ENCODE peak calls at places on chromosomes 11 and 22, in four cellular contexts. One of them, this sample, is unnamed.

GRCh38 chr11:14623036-14623435 is 20.6 kb upstream of the PDE3B start:
- DNase-seq in AG10803: no peak
- DNase-seq in neural progenitor cell: peak; percentile 12
- DNase-seq in cardiac fibroblast: no peak
- DNase-seq in this sample: no peak

GRCh38 chr11:73584831-73585230 is 13.1 kb downstream of the FAM168A start:
- DNase-seq in AG10803: no peak
- DNase-seq in neural progenitor cell: no peak
- DNase-seq in cardiac fibroblast: no peak
- DNase-seq in this sample: no peak

GRCh38 chr11:67195971-67196418 is 70.3 kb upstream of the GRK2 start:
- DNase-seq in AG10803: peak; percentile 92
- DNase-seq in neural progenitor cell: peak; percentile 5
- DNase-seq in cardiac fibroblast: no peak
- DNase-seq in this sample: peak; percentile 61

GRCh38 chr11:121241300-121242176 is 51.0 kb upstream of the SC5D start:
- DNase-seq in AG10803: no peak
- DNase-seq in neural progenitor cell: peak; percentile 42
- DNase-seq in cardiac fibroblast: no peak
- DNase-seq in this sample: no peak

GRCh38 chr22:19448076-19448607 is 631 bp upstream of the C22orf39 start:
- DNase-seq in AG10803: peak; percentile 55
- DNase-seq in neural progenitor cell: peak; percentile 60
- DNase-seq in cardiac fibroblast: peak; percentile 83
- DNase-seq in this sample: peak; percentile 68

GRCh38 chr11:126416542-126417090 is 61.1 kb downstream of the ST3GAL4 start:
- DNase-seq in AG10803: peak; percentile 81
- DNase-seq in neural progenitor cell: peak; percentile 95
- DNase-seq in cardiac fibroblast: peak; percentile 84
- DNase-seq in this sample: peak; percentile 85

GRCh38 chr11:106990322-106990721 is 28.0 kb downstream of the GUCY1A2 start:
- DNase-seq in AG10803: no peak
- DNase-seq in neural progenitor cell: no peak
- DNase-seq in cardiac fibroblast: no peak
- DNase-seq in this sample: no peak

GRCh38 chr11:112728288-112728687 is 232.9 kb upstream of the NCAM1 start:
- DNase-seq in AG10803: no peak
- DNase-seq in neural progenitor cell: no peak
- DNase-seq in cardiac fibroblast: no peak
- DNase-seq in this sample: no peak

GRCh38 chr11:114191893-114192292 is 104.3 kb upstream of the NNMT start:
- DNase-seq in AG10803: no peak
- DNase-seq in neural progenitor cell: no peak
- DNase-seq in cardiac fibroblast: no peak
- DNase-seq in this sample: no peak

GRCh38 chr11:104625246-104625645 is 273.0 kb downstream of the CASP12 start:
- DNase-seq in AG10803: peak; percentile 17
- DNase-seq in neural progenitor cell: no peak
- DNase-seq in cardiac fibroblast: peak; percentile 61
- DNase-seq in this sample: peak; percentile 72

GRCh38 chr11:88555018-88555828 is 217.7 kb upstream of the CTSC start:
- DNase-seq in AG10803: peak; percentile 100
- DNase-seq in neural progenitor cell: no peak
- DNase-seq in cardiac fibroblast: peak; percentile 99
- DNase-seq in this sample: peak; percentile 99

GRCh38 chr11:3228445-3228829 is 3.8 kb downstream of the MRGPRE start:
- DNase-seq in AG10803: no peak
- DNase-seq in neural progenitor cell: no peak
- DNase-seq in cardiac fibroblast: no peak
- DNase-seq in this sample: no peak

GRCh38 chr11:117281159-117281558 is 10.0 kb upstream of the BACE1-AS start:
- DNase-seq in AG10803: peak; percentile 97
- DNase-seq in neural progenitor cell: no peak
- DNase-seq in cardiac fibroblast: peak; percentile 96
- DNase-seq in this sample: peak; percentile 94

GRCh38 chr11:131723088-131723487 is 352.7 kb downstream of the NTM start:
- DNase-seq in AG10803: no peak
- DNase-seq in neural progenitor cell: no peak
- DNase-seq in cardiac fibroblast: no peak
- DNase-seq in this sample: no peak

GRCh38 chr22:27597703-27598444 is 203.7 kb downstream of the MN1 start:
- DNase-seq in AG10803: no peak
- DNase-seq in neural progenitor cell: no peak
- DNase-seq in cardiac fibroblast: peak; percentile 45
- DNase-seq in this sample: no peak

GRCh38 chr11:43393765-43394355 is 35.1 kb downstream of the TTC17 start:
- DNase-seq in AG10803: peak; percentile 0
- DNase-seq in neural progenitor cell: no peak
- DNase-seq in cardiac fibroblast: peak; percentile 31
- DNase-seq in this sample: no peak

GRCh38 chr11:3182462-3182852 is 17.3 kb upstream of the OSBPL5 start:
- DNase-seq in AG10803: no peak
- DNase-seq in neural progenitor cell: no peak
- DNase-seq in cardiac fibroblast: no peak
- DNase-seq in this sample: no peak

GRCh38 chr22:46627806-46628482 is 7.8 kb downstream of the GRAMD4 start:
- DNase-seq in AG10803: no peak
- DNase-seq in neural progenitor cell: no peak
- DNase-seq in cardiac fibroblast: no peak
- DNase-seq in this sample: no peak

GRCh38 chr22:38271927-38272372 is 860 bp downstream of the TMEM184B start:
- DNase-seq in AG10803: no peak
- DNase-seq in neural progenitor cell: peak; percentile 39
- DNase-seq in cardiac fibroblast: no peak
- DNase-seq in this sample: no peak

GRCh38 chr11:106656646-106657045 is 361.6 kb downstream of the GUCY1A2 start:
- DNase-seq in AG10803: peak; percentile 6
- DNase-seq in neural progenitor cell: no peak
- DNase-seq in cardiac fibroblast: peak; percentile 56
- DNase-seq in this sample: no peak

GRCh38 chr11:46178542-46178941 is 57.3 kb upstream of the PHF21A start:
- DNase-seq in AG10803: no peak
- DNase-seq in neural progenitor cell: no peak
- DNase-seq in cardiac fibroblast: no peak
- DNase-seq in this sample: no peak

GRCh38 chr11:2272241-2272945 is 2.0 kb upstream of the ASCL2 start:
- DNase-seq in AG10803: no peak
- DNase-seq in neural progenitor cell: no peak
- DNase-seq in cardiac fibroblast: no peak
- DNase-seq in this sample: no peak

GRCh38 chr11:64444838-64445441 is 86.0 kb downstream of the RPS6KA4 start:
- DNase-seq in AG10803: peak; percentile 36
- DNase-seq in neural progenitor cell: no peak
- DNase-seq in cardiac fibroblast: peak; percentile 29
- DNase-seq in this sample: no peak

GRCh38 chr11:12397953-12398352 is 20.6 kb downstream of the PARVA start:
- DNase-seq in AG10803: peak; percentile 99
- DNase-seq in neural progenitor cell: no peak
- DNase-seq in cardiac fibroblast: peak; percentile 94
- DNase-seq in this sample: peak; percentile 91

GRCh38 chr22:37169947-37170688 is 17.9 kb downstream of the C1QTNF6 start:
- DNase-seq in AG10803: no peak
- DNase-seq in neural progenitor cell: no peak
- DNase-seq in cardiac fibroblast: no peak
- DNase-seq in this sample: no peak

DNA sequence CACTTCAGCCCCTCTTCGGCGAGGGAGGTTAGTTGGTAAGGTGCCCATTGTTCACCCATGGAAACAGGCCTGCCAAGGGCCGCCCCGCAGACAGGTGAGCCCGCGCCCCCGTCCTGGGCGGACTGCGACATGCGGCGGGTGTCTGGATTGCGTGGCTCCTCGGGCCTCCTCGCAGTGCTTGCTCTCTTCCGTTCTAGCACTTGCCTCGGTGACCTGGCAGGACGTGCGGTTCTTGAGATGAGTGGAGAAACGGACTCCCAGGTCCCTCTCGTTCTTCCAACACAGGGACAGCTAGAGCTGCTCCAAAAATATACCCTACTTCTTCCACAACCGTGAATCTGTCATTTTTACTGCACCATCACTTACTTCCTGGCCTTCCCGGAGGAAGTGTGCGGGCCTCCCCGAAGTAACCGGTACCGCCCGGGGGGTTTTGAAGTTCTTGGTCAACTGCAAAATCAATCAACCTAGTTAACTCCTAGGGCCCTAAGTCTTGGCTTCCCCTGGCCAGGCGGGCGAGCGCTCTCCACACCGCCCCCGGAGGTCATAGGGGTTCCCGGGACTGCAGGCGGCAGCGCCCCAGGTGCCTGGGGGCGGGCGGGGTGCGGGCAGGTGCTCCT is 745 bp upstream of the ZBTB44 start:
- DNase-seq in AG10803: no peak
- DNase-seq in neural progenitor cell: peak; percentile 34
- DNase-seq in cardiac fibroblast: no peak
- DNase-seq in this sample: no peak
- H3K4me3 ChIP-seq in AG10803: peak overlapping the region; percentile 58
- H3K4me3 ChIP-seq in neural progenitor cell: peak overlapping the region; percentile 95
- H3K4me3 ChIP-seq in cardiac fibroblast: no peak overlapping the region
- H3K4me3 ChIP-seq in this sample: peak overlapping the region; percentile 40

GRCh38 chr11:32196137-32196536 is 105.3 kb downstream of the RCN1 start:
- DNase-seq in AG10803: no peak
- DNase-seq in neural progenitor cell: no peak
- DNase-seq in cardiac fibroblast: no peak
- DNase-seq in this sample: no peak

GRCh38 chr11:32198053-32198452 is 107.2 kb downstream of the RCN1 start:
- DNase-seq in AG10803: no peak
- DNase-seq in neural progenitor cell: peak; percentile 47
- DNase-seq in cardiac fibroblast: no peak
- DNase-seq in this sample: no peak

GRCh38 chr11:32204751-32205150 is 113.9 kb downstream of the RCN1 start:
- DNase-seq in AG10803: no peak
- DNase-seq in neural progenitor cell: no peak
- DNase-seq in cardiac fibroblast: no peak
- DNase-seq in this sample: no peak

GRCh38 chr11:32200448-32200847 is 109.6 kb downstream of the RCN1 start:
- DNase-seq in AG10803: no peak
- DNase-seq in neural progenitor cell: no peak
- DNase-seq in cardiac fibroblast: no peak
- DNase-seq in this sample: no peak
- TF ChIP-seq CTCF in AG10803: no peak
- TF ChIP-seq CTCF in neural progenitor cell: peak; percentile 17
- TF ChIP-seq CTCF in cardiac fibroblast: no peak
- TF ChIP-seq CTCF in this sample: no peak

DNA sequence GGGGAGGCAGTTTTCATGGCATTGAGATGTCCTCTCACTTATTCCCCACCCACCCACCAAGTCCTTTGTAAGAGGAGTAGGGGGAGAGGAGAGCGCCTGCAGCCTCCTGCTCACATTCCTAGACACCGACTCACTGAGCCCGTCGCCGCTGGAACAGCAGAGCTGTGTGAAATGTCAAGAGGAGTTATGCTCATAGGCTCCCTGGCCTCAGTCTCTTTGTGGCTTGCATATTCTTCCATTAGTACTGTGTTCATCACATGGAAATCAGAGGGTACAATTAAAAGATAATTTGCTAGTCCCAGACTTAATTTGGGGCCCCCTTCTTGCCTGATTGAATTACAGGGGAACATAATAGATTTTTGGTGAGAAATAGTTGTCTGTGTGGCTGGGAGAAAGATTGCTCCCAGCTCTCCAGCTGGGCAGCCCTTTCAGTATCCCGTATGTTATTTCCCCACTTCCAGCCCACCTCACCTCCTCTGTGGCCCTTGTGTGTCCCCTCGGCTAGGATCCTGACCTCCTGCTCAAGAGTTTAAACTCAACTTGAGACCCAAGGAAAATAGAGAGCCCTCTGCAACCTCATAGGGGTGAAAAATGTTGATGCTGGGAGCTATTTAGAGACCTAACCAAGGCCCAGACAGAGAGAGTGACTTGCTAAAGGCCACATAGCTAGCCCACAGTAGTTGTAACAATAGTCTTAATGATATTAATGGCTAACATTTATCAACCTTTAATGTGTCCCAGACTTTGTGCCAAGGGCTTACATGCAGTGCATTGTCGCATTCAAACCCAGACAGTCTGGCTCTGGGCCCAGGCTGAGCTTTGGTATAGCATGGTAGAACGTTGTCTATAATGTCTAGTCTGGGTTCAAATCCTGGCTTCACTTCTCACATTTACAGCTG is 32.2 kb downstream of the LIMK2 start:
- DNase-seq in AG10803: peak; percentile 83
- DNase-seq in neural progenitor cell: peak; percentile 46
- DNase-seq in cardiac fibroblast: peak; percentile 90
- DNase-seq in this sample: peak; percentile 93
- H3K4me3 ChIP-seq in AG10803: peak overlapping the region; percentile 4
- H3K4me3 ChIP-seq in neural progenitor cell: no peak overlapping the region
- H3K4me3 ChIP-seq in cardiac fibroblast: no peak overlapping the region
- H3K4me3 ChIP-seq in this sample: no peak overlapping the region

GRCh38 chr11:85803920-85804319 is 7.0 kb downstream of the SYTL2 start:
- DNase-seq in AG10803: no peak
- DNase-seq in neural progenitor cell: no peak
- DNase-seq in cardiac fibroblast: no peak
- DNase-seq in this sample: no peak
- TF ChIP-seq CTCF in AG10803: no peak
- TF ChIP-seq CTCF in neural progenitor cell: no peak
- TF ChIP-seq CTCF in cardiac fibroblast: no peak
- TF ChIP-seq CTCF in this sample: no peak

GRCh38 chr22:43244803-43245527 is 58.0 kb upstream of the TTLL12 start:
- DNase-seq in AG10803: no peak
- DNase-seq in neural progenitor cell: no peak
- DNase-seq in cardiac fibroblast: no peak
- DNase-seq in this sample: no peak
- H3K4me3 ChIP-seq in AG10803: no peak overlapping the region
- H3K4me3 ChIP-seq in neural progenitor cell: no peak overlapping the region
- H3K4me3 ChIP-seq in cardiac fibroblast: no peak overlapping the region
- H3K4me3 ChIP-seq in this sample: no peak overlapping the region

GRCh38 chr11:65454696-65455456 is 32.3 kb downstream of the NEAT1 start:
- DNase-seq in AG10803: peak; percentile 88
- DNase-seq in neural progenitor cell: peak; percentile 92
- DNase-seq in cardiac fibroblast: peak; percentile 89
- DNase-seq in this sample: peak; percentile 90
- TF ChIP-seq CTCF in AG10803: no peak
- TF ChIP-seq CTCF in neural progenitor cell: peak; percentile 28
- TF ChIP-seq CTCF in cardiac fibroblast: no peak
- TF ChIP-seq CTCF in this sample: peak; percentile 17

DNA sequence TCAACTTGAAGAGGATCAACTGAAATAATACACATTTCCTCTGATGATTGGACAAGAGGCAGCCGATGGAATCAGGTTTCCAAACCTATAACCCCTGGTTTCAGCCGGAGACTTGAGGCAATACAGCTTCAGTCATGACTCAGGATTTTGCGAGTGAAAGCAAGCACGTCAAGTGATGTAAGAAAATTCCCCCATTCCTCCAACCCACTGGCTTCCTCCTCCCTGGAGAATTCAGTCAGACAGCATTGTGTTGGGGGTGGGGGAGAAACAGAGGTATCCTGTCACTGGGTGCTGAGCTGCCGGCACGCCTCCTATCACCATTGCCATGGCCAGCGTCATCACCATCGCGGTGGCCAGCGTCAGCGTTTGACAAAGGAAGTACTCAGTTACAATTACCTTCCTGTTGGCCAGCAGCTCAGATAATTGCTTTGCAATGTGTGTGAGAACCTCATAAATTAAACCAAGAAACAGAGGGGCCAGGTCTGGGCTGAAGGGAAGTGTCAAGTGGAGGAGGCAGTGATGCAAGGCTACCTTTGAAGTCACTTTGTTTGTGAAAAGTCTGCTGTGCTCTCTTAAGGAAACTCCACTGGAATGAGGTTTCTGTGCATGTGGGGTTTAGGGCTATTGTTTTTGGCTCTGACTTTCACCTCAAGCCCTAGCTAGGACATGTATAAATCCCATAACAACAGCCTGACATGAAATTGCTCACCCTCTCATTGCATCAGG is 50.3 kb downstream of the LIF start:
- DNase-seq in AG10803: peak; percentile 99
- DNase-seq in neural progenitor cell: peak; percentile 29
- DNase-seq in cardiac fibroblast: peak; percentile 100
- DNase-seq in this sample: peak; percentile 100
- H3K4me3 ChIP-seq in AG10803: peak overlapping the region; percentile 28
- H3K4me3 ChIP-seq in neural progenitor cell: no peak overlapping the region
- H3K4me3 ChIP-seq in cardiac fibroblast: no peak overlapping the region
- H3K4me3 ChIP-seq in this sample: no peak overlapping the region